ENCODE peak calls at places on chromosomes 2 and 18, in ten cellular contexts. W is pancreas, G is colonic mucosa, C is K562, A is cardiac fibroblast, M is skeletal muscle cell, N is fibroblast of lung, K is SK-N-SH, S is upper lobe of right lung, B is spleen. I is an unnamed sample.

GRCh38 chr2:69180227-69180626 is 167.2 kb downstream of the ANTXR1 start:
- DNase-seq in K (no peak), B (no peak), A (no peak), C (no peak), N (no peak), M (no peak), W (no peak), S (no peak), G (no peak), I (no peak)

GRCh38 chr2:160220545-160221009 is 20.5 kb upstream of the ITGB6 start:
- DNase-seq in K (no peak), N (no peak), S (no peak), B (no peak), A (peak; percentile 28), C (no peak), M (no peak), W (no peak), G (no peak), I (no peak)

GRCh38 chr2:109612991-109613921 is 510 bp downstream of the SEPTIN10 start:
- DNase-seq in A (peak; percentile 78), N (peak; percentile 70), G (peak; percentile 58), W (peak; percentile 44), B (no peak), K (peak; percentile 76), M (no peak), S (no peak), C (no peak), I (peak; percentile 20)

GRCh38 chr2:237943395-237944094 is 23.3 kb upstream of the UBE2F start:
- DNase-seq in C (no peak), W (peak; percentile 83), N (no peak), S (no peak), M (no peak), K (no peak), A (no peak), B (no peak), G (no peak), I (no peak)

GRCh38 chr2:203685789-203686433 is 20.5 kb upstream of the CD28 start:
- DNase-seq in A (no peak), M (no peak), B (no peak), C (no peak), S (no peak), N (peak; percentile 60), G (no peak), W (no peak), K (no peak), I (no peak)

GRCh38 chr2:65387017-65387416 is 45.4 kb downstream of the SPRED2 start:
- DNase-seq in K (no peak), G (no peak), N (no peak), A (no peak), S (no peak), B (no peak), M (no peak), W (peak; percentile 7), C (peak; percentile 54), I (no peak)

GRCh38 chr2:177232098-177232704 is 19.6 kb downstream of the HNRNPA3 start:
- DNase-seq in N (no peak), A (no peak), M (no peak), K (no peak), G (no peak), S (no peak), B (no peak), W (no peak), C (no peak), I (no peak)

GRCh38 chr18:33839452-33840225 is 261.6 kb downstream of the ASXL3 start:
- DNase-seq in S (no peak), N (peak; percentile 56), W (no peak), G (peak; percentile 49), B (no peak), A (peak; percentile 61), K (peak; percentile 46), M (no peak), C (peak; percentile 36), I (peak; percentile 50)

GRCh38 chr2:234954551-234954992 is 2.8 kb downstream of the SH3BP4 start:
- DNase-seq in G (no peak), M (peak; percentile 54), C (no peak), W (no peak), B (peak; percentile 47), S (no peak), K (no peak), A (peak; percentile 58), N (peak; percentile 90), I (no peak)

GRCh38 chr2:234955091-234955511 is 3.3 kb downstream of the SH3BP4 start:
- DNase-seq in N (no peak), C (no peak), S (no peak), M (no peak), A (no peak), W (no peak), B (peak; percentile 56), K (no peak), G (no peak), I (no peak)

GRCh38 chr2:234958311-234958710 is 6.5 kb downstream of the SH3BP4 start:
- DNase-seq in C (no peak), B (peak; percentile 61), W (no peak), S (no peak), N (no peak), G (no peak), K (no peak), M (no peak), A (no peak), I (no peak)

GRCh38 chr2:234957533-234958135 is 5.8 kb downstream of the SH3BP4 start:
- DNase-seq in A (peak; percentile 70), W (no peak), K (no peak), B (peak; percentile 11), C (no peak), N (peak; percentile 87), S (no peak), G (no peak), M (peak; percentile 68), I (peak; percentile 69)

DNA sequence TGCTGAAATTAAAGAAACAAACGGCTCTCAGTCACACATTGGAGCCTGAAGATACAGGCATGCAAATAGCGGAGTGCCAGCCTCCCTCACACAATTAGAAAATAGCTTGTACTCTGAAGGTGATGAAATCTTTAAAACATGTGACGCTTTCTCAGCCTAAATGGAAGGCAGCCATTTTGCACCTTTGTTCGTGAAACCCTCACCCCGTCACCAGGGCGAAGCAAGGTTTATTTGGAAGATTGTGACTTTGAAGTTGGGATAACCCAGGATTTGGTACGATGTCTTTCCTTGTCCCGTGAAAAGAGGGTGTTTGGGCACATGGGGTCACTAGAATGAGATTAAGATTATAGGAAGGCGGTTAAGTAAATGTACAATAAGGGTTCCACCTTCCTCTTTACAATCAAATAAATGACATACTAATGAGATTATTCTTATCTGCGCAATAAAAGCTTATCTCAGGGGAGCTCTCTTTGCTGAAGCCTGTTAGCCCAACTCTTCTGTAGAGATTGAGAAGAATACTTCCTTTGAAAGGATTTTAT is 4.2 kb downstream of the SH3BP4 start:
- DNase-seq in K (no peak), M (no peak), S (no peak), C (no peak), A (no peak), B (no peak), W (no peak), G (peak; percentile 52), N (no peak), I (no peak)
- H3K4me3 ChIP-seq in K (no peak overlapping the region), M (no peak overlapping the region), S (no peak overlapping the region), C (no peak overlapping the region), A (no peak overlapping the region), B (no peak overlapping the region), W (no peak overlapping the region), G (no peak overlapping the region), N (no peak overlapping the region), I (no peak overlapping the region)

GRCh38 chr2:241548451-241548835 is 10.1 kb upstream of the BOK start:
- DNase-seq in N (no peak), W (no peak), B (peak; percentile 5), S (no peak), G (no peak), K (no peak), M (no peak), A (no peak), C (no peak), I (no peak)

GRCh38 chr2:241547781-241548450 is 10.6 kb upstream of the BOK start:
- DNase-seq in W (no peak), K (no peak), M (no peak), B (peak; percentile 61), N (no peak), C (no peak), A (no peak), S (no peak), G (no peak), I (no peak)

GRCh38 chr2:241546771-241547498 is 11.6 kb upstream of the BOK start:
- DNase-seq in C (no peak), S (no peak), A (peak; percentile 89), K (peak; percentile 52), B (peak; percentile 67), W (no peak), M (peak; percentile 70), N (peak; percentile 96), G (no peak), I (peak; percentile 96)

GRCh38 chr2:241545113-241545512 is 13.4 kb upstream of the BOK start:
- DNase-seq in N (peak; percentile 77), M (no peak), G (no peak), C (no peak), K (no peak), A (peak; percentile 78), B (peak; percentile 37), S (no peak), W (no peak), I (peak; percentile 68)

GRCh38 chr2:241545523-241546473 is 12.7 kb upstream of the BOK start:
- DNase-seq in B (peak; percentile 12), N (peak; percentile 29), S (no peak), C (no peak), W (no peak), G (no peak), M (no peak), K (no peak), A (no peak), I (peak; percentile 25)
- H3K4me3 ChIP-seq in B (no peak overlapping the region), N (peak overlapping the region; percentile 25), S (no peak overlapping the region), C (no peak overlapping the region), W (no peak overlapping the region), G (no peak overlapping the region), M (no peak overlapping the region), K (no peak overlapping the region), A (no peak overlapping the region), I (no peak overlapping the region)

DNA sequence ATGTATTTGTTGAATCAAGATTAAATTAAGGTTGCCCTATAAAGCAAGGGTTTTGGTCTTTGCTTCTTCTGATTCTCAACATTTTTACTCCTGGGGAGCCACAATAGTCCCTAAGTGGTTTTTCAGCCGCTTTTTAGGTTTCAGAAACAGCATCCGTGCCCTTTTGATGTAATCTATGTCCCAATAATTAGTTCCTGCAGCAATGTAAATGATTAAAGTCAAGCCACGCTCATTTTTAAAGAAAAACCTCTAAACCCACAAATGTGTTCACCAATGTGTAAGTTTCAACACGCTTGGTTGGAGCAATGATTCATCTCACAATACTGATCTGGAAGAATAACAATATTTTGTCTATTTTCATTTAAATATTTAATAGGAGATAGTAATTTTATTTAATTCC is 5.6 kb downstream of the ARL4C start:
- DNase-seq in M (no peak), B (no peak), W (no peak), N (peak; percentile 52), C (no peak), G (no peak), S (no peak), K (no peak), A (no peak), I (no peak)
- H3K4me3 ChIP-seq in M (no peak overlapping the region), B (no peak overlapping the region), W (no peak overlapping the region), N (no peak overlapping the region), C (no peak overlapping the region), G (no peak overlapping the region), S (no peak overlapping the region), K (no peak overlapping the region), A (no peak overlapping the region), I (no peak overlapping the region)

DNA sequence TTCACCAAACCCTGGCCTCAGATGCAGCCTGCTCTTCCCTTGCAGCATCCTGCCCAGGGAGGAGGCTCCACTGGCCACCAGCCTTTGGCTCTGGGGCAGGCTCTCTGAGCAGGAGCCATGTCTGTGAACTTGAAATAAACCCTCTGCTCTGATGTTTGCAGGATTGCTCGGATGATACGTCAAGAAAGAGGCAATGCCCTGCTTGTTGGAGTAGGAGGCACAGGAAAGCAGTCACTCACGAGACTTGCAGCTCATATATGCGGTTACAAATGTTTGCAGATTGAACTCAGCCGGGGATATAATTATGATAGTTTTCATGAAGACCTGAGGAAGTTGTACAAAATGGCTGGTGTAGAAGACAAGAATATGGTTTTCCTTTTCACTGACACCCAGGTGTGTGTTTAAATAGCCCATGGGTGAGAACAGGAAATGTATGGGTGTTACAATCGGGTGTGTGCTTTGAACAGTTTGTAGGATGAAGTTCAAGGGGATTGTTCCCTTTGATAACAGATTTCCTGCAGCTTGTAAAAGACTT is 177.9 kb downstream of the DNAH6 start:
- DNase-seq in A (no peak), G (peak; percentile 54), N (no peak), S (no peak), M (no peak), B (no peak), C (no peak), K (no peak), W (no peak), I (no peak)
- H3K4me3 ChIP-seq in A (no peak overlapping the region), G (no peak overlapping the region), N (no peak overlapping the region), S (no peak overlapping the region), M (no peak overlapping the region), B (no peak overlapping the region), C (no peak overlapping the region), K (no peak overlapping the region), W (no peak overlapping the region), I (no peak overlapping the region)